ENCODE peak calls at places on chromosomes 5 and 9, in seven cellular contexts. One of them, this sample, is unnamed.

GRCh38 chr9:133950206-133950915 is 41.8 kb downstream of the VAV2 start:
- DNase-seq in stimulated activated CD4-positive, alpha-beta T cell treated with anti-CD3 and anti-CD28 coated beads, Interleukin-2, amount 100 ng/mL, for 48 hours: no peak
- DNase-seq in hepatocyte: no peak
- DNase-seq in kidney glomerular epithelial cell: no peak
- DNase-seq in HEK293T: no peak
- DNase-seq in brain pericyte: no peak
- DNase-seq in GM20000: no peak
- DNase-seq in this sample: peak

GRCh38 chr5:76547242-76547890 is 75.8 kb downstream of the F2RL2 start:
- DNase-seq in stimulated activated CD4-positive, alpha-beta T cell treated with anti-CD3 and anti-CD28 coated beads, Interleukin-2, amount 100 ng/mL, for 48 hours: no peak
- DNase-seq in hepatocyte: peak
- DNase-seq in kidney glomerular epithelial cell: no peak
- DNase-seq in HEK293T: no peak
- DNase-seq in brain pericyte: no peak
- DNase-seq in GM20000: peak
- DNase-seq in this sample: no peak

GRCh38 chr5:94228791-94229190 is 389.6 kb downstream of the KIAA0825 start:
- DNase-seq in stimulated activated CD4-positive, alpha-beta T cell treated with anti-CD3 and anti-CD28 coated beads, Interleukin-2, amount 100 ng/mL, for 48 hours: no peak
- DNase-seq in hepatocyte: peak
- DNase-seq in kidney glomerular epithelial cell: no peak
- DNase-seq in HEK293T: no peak
- DNase-seq in brain pericyte: no peak
- DNase-seq in GM20000: no peak
- DNase-seq in this sample: no peak

GRCh38 chr5:77322406-77322805 is 111.9 kb downstream of the PDE8B start:
- DNase-seq in stimulated activated CD4-positive, alpha-beta T cell treated with anti-CD3 and anti-CD28 coated beads, Interleukin-2, amount 100 ng/mL, for 48 hours: no peak
- DNase-seq in hepatocyte: no peak
- DNase-seq in kidney glomerular epithelial cell: no peak
- DNase-seq in HEK293T: no peak
- DNase-seq in brain pericyte: peak
- DNase-seq in GM20000: no peak
- DNase-seq in this sample: no peak

GRCh38 chr9:3941758-3942157 is 358.1 kb downstream of the GLIS3 start:
- DNase-seq in stimulated activated CD4-positive, alpha-beta T cell treated with anti-CD3 and anti-CD28 coated beads, Interleukin-2, amount 100 ng/mL, for 48 hours: no peak
- DNase-seq in hepatocyte: no peak
- DNase-seq in kidney glomerular epithelial cell: no peak
- DNase-seq in HEK293T: no peak
- DNase-seq in brain pericyte: no peak
- DNase-seq in GM20000: no peak
- DNase-seq in this sample: no peak

GRCh38 chr9:123480096-123480495 is 124.1 kb downstream of the CRB2 start:
- DNase-seq in stimulated activated CD4-positive, alpha-beta T cell treated with anti-CD3 and anti-CD28 coated beads, Interleukin-2, amount 100 ng/mL, for 48 hours: no peak
- DNase-seq in hepatocyte: no peak
- DNase-seq in kidney glomerular epithelial cell: no peak
- DNase-seq in HEK293T: no peak
- DNase-seq in brain pericyte: no peak
- DNase-seq in GM20000: no peak
- DNase-seq in this sample: no peak

GRCh38 chr9:38162332-38162985 is 93.4 kb upstream of the SHB start:
- DNase-seq in stimulated activated CD4-positive, alpha-beta T cell treated with anti-CD3 and anti-CD28 coated beads, Interleukin-2, amount 100 ng/mL, for 48 hours: no peak
- DNase-seq in hepatocyte: no peak
- DNase-seq in kidney glomerular epithelial cell: no peak
- DNase-seq in HEK293T: no peak
- DNase-seq in brain pericyte: no peak
- DNase-seq in GM20000: no peak
- DNase-seq in this sample: no peak

GRCh38 chr5:142639455-142639854 is 46.4 kb downstream of the FGF1 start:
- DNase-seq in stimulated activated CD4-positive, alpha-beta T cell treated with anti-CD3 and anti-CD28 coated beads, Interleukin-2, amount 100 ng/mL, for 48 hours: no peak
- DNase-seq in hepatocyte: no peak
- DNase-seq in kidney glomerular epithelial cell: no peak
- DNase-seq in HEK293T: no peak
- DNase-seq in brain pericyte: no peak
- DNase-seq in GM20000: no peak
- DNase-seq in this sample: no peak

GRCh38 chr5:149737355-149737754 is 7.2 kb downstream of the PPARGC1B start:
- DNase-seq in stimulated activated CD4-positive, alpha-beta T cell treated with anti-CD3 and anti-CD28 coated beads, Interleukin-2, amount 100 ng/mL, for 48 hours: no peak
- DNase-seq in hepatocyte: no peak
- DNase-seq in kidney glomerular epithelial cell: no peak
- DNase-seq in HEK293T: no peak
- DNase-seq in brain pericyte: no peak
- DNase-seq in GM20000: no peak
- DNase-seq in this sample: no peak

GRCh38 chr9:84154320-84154719 is 173.7 kb downstream of the RMI1 start:
- DNase-seq in stimulated activated CD4-positive, alpha-beta T cell treated with anti-CD3 and anti-CD28 coated beads, Interleukin-2, amount 100 ng/mL, for 48 hours: no peak
- DNase-seq in hepatocyte: no peak
- DNase-seq in kidney glomerular epithelial cell: peak
- DNase-seq in HEK293T: no peak
- DNase-seq in brain pericyte: no peak
- DNase-seq in GM20000: no peak
- DNase-seq in this sample: no peak

GRCh38 chr9:99634185-99634584 is 187.5 kb upstream of the NR4A3 start:
- DNase-seq in stimulated activated CD4-positive, alpha-beta T cell treated with anti-CD3 and anti-CD28 coated beads, Interleukin-2, amount 100 ng/mL, for 48 hours: no peak
- DNase-seq in hepatocyte: no peak
- DNase-seq in kidney glomerular epithelial cell: no peak
- DNase-seq in HEK293T: no peak
- DNase-seq in brain pericyte: no peak
- DNase-seq in GM20000: no peak
- DNase-seq in this sample: no peak

GRCh38 chr9:93686127-93686879 is 109.9 kb downstream of the PHF2 start:
- DNase-seq in stimulated activated CD4-positive, alpha-beta T cell treated with anti-CD3 and anti-CD28 coated beads, Interleukin-2, amount 100 ng/mL, for 48 hours: no peak
- DNase-seq in hepatocyte: no peak
- DNase-seq in kidney glomerular epithelial cell: no peak
- DNase-seq in HEK293T: no peak
- DNase-seq in brain pericyte: no peak
- DNase-seq in GM20000: no peak
- DNase-seq in this sample: no peak

GRCh38 chr9:13111778-13112177 is 167.7 kb downstream of the MPDZ start:
- DNase-seq in stimulated activated CD4-positive, alpha-beta T cell treated with anti-CD3 and anti-CD28 coated beads, Interleukin-2, amount 100 ng/mL, for 48 hours: no peak
- DNase-seq in hepatocyte: no peak
- DNase-seq in kidney glomerular epithelial cell: no peak
- DNase-seq in HEK293T: no peak
- DNase-seq in brain pericyte: no peak
- DNase-seq in GM20000: no peak
- DNase-seq in this sample: no peak

GRCh38 chr5:50709471-50709870 is 43.0 kb downstream of the PARP8 start:
- DNase-seq in stimulated activated CD4-positive, alpha-beta T cell treated with anti-CD3 and anti-CD28 coated beads, Interleukin-2, amount 100 ng/mL, for 48 hours: no peak
- DNase-seq in hepatocyte: no peak
- DNase-seq in kidney glomerular epithelial cell: peak
- DNase-seq in HEK293T: no peak
- DNase-seq in brain pericyte: no peak
- DNase-seq in GM20000: no peak
- DNase-seq in this sample: no peak

GRCh38 chr5:145010834-145011233 is 824.3 kb downstream of the PRELID2 start:
- DNase-seq in stimulated activated CD4-positive, alpha-beta T cell treated with anti-CD3 and anti-CD28 coated beads, Interleukin-2, amount 100 ng/mL, for 48 hours: no peak
- DNase-seq in hepatocyte: no peak
- DNase-seq in kidney glomerular epithelial cell: no peak
- DNase-seq in HEK293T: no peak
- DNase-seq in brain pericyte: no peak
- DNase-seq in GM20000: no peak
- DNase-seq in this sample: no peak

GRCh38 chr5:31161772-31162171 is 31.7 kb upstream of the CDH6 start:
- DNase-seq in stimulated activated CD4-positive, alpha-beta T cell treated with anti-CD3 and anti-CD28 coated beads, Interleukin-2, amount 100 ng/mL, for 48 hours: no peak
- DNase-seq in hepatocyte: peak
- DNase-seq in kidney glomerular epithelial cell: peak
- DNase-seq in HEK293T: no peak
- DNase-seq in brain pericyte: no peak
- DNase-seq in GM20000: no peak
- DNase-seq in this sample: no peak

GRCh38 chr5:40406426-40407211 is 273.1 kb upstream of the PTGER4 start:
- DNase-seq in stimulated activated CD4-positive, alpha-beta T cell treated with anti-CD3 and anti-CD28 coated beads, Interleukin-2, amount 100 ng/mL, for 48 hours: no peak
- DNase-seq in hepatocyte: peak
- DNase-seq in kidney glomerular epithelial cell: no peak
- DNase-seq in HEK293T: no peak
- DNase-seq in brain pericyte: no peak
- DNase-seq in GM20000: no peak
- DNase-seq in this sample: no peak

GRCh38 chr9:113621309-113621791 is 157.8 kb downstream of the RGS3 start:
- DNase-seq in stimulated activated CD4-positive, alpha-beta T cell treated with anti-CD3 and anti-CD28 coated beads, Interleukin-2, amount 100 ng/mL, for 48 hours: no peak
- DNase-seq in hepatocyte: peak
- DNase-seq in kidney glomerular epithelial cell: peak
- DNase-seq in HEK293T: no peak
- DNase-seq in brain pericyte: no peak
- DNase-seq in GM20000: no peak
- DNase-seq in this sample: peak

GRCh38 chr5:171484460-171484899 is 65.0 kb downstream of the FGF18 start:
- DNase-seq in stimulated activated CD4-positive, alpha-beta T cell treated with anti-CD3 and anti-CD28 coated beads, Interleukin-2, amount 100 ng/mL, for 48 hours: peak
- DNase-seq in hepatocyte: no peak
- DNase-seq in kidney glomerular epithelial cell: no peak
- DNase-seq in HEK293T: peak
- DNase-seq in brain pericyte: no peak
- DNase-seq in GM20000: peak
- DNase-seq in this sample: no peak

GRCh38 chr9:92247296-92247695 is 46.2 kb downstream of the IARS1 start:
- DNase-seq in stimulated activated CD4-positive, alpha-beta T cell treated with anti-CD3 and anti-CD28 coated beads, Interleukin-2, amount 100 ng/mL, for 48 hours: no peak
- DNase-seq in hepatocyte: peak
- DNase-seq in kidney glomerular epithelial cell: no peak
- DNase-seq in HEK293T: no peak
- DNase-seq in brain pericyte: peak
- DNase-seq in GM20000: no peak
- DNase-seq in this sample: no peak

GRCh38 chr9:110105107-110105506 is 102.9 kb downstream of the C9orf152 start:
- DNase-seq in stimulated activated CD4-positive, alpha-beta T cell treated with anti-CD3 and anti-CD28 coated beads, Interleukin-2, amount 100 ng/mL, for 48 hours: no peak
- DNase-seq in hepatocyte: no peak
- DNase-seq in kidney glomerular epithelial cell: peak
- DNase-seq in HEK293T: no peak
- DNase-seq in brain pericyte: no peak
- DNase-seq in GM20000: no peak
- DNase-seq in this sample: no peak

GRCh38 chr9:88874391-88874790 is 116.9 kb upstream of the S1PR3 start:
- DNase-seq in stimulated activated CD4-positive, alpha-beta T cell treated with anti-CD3 and anti-CD28 coated beads, Interleukin-2, amount 100 ng/mL, for 48 hours: no peak
- DNase-seq in hepatocyte: peak
- DNase-seq in kidney glomerular epithelial cell: no peak
- DNase-seq in HEK293T: no peak
- DNase-seq in brain pericyte: no peak
- DNase-seq in GM20000: no peak
- DNase-seq in this sample: no peak

GRCh38 chr5:61906820-61907219 is 399.2 kb upstream of the KIF2A start:
- DNase-seq in stimulated activated CD4-positive, alpha-beta T cell treated with anti-CD3 and anti-CD28 coated beads, Interleukin-2, amount 100 ng/mL, for 48 hours: no peak
- DNase-seq in hepatocyte: no peak
- DNase-seq in kidney glomerular epithelial cell: no peak
- DNase-seq in HEK293T: no peak
- DNase-seq in brain pericyte: no peak
- DNase-seq in GM20000: no peak
- DNase-seq in this sample: no peak

GRCh38 chr9:129403743-129404620 is 216.9 kb downstream of the C9orf50 start:
- DNase-seq in stimulated activated CD4-positive, alpha-beta T cell treated with anti-CD3 and anti-CD28 coated beads, Interleukin-2, amount 100 ng/mL, for 48 hours: no peak
- DNase-seq in hepatocyte: no peak
- DNase-seq in kidney glomerular epithelial cell: no peak
- DNase-seq in HEK293T: no peak
- DNase-seq in brain pericyte: no peak
- DNase-seq in GM20000: no peak
- DNase-seq in this sample: no peak

GRCh38 chr9:126411225-126411947 is 84.8 kb downstream of the MVB12B start:
- DNase-seq in stimulated activated CD4-positive, alpha-beta T cell treated with anti-CD3 and anti-CD28 coated beads, Interleukin-2, amount 100 ng/mL, for 48 hours: no peak
- DNase-seq in hepatocyte: no peak
- DNase-seq in kidney glomerular epithelial cell: peak
- DNase-seq in HEK293T: no peak
- DNase-seq in brain pericyte: no peak
- DNase-seq in GM20000: peak
- DNase-seq in this sample: no peak

GRCh38 chr5:50593681-50594080 is 72.8 kb upstream of the PARP8 start:
- DNase-seq in stimulated activated CD4-positive, alpha-beta T cell treated with anti-CD3 and anti-CD28 coated beads, Interleukin-2, amount 100 ng/mL, for 48 hours: no peak
- DNase-seq in hepatocyte: no peak
- DNase-seq in kidney glomerular epithelial cell: no peak
- DNase-seq in HEK293T: no peak
- DNase-seq in brain pericyte: no peak
- DNase-seq in GM20000: no peak
- DNase-seq in this sample: no peak

GRCh38 chr5:135491552-135492318 is 39.6 kb upstream of the TIFAB start:
- DNase-seq in stimulated activated CD4-positive, alpha-beta T cell treated with anti-CD3 and anti-CD28 coated beads, Interleukin-2, amount 100 ng/mL, for 48 hours: no peak
- DNase-seq in hepatocyte: peak
- DNase-seq in kidney glomerular epithelial cell: peak
- DNase-seq in HEK293T: no peak
- DNase-seq in brain pericyte: no peak
- DNase-seq in GM20000: no peak
- DNase-seq in this sample: no peak

GRCh38 chr9:112360047-112360804 is 19.7 kb upstream of the HSDL2 start:
- DNase-seq in stimulated activated CD4-positive, alpha-beta T cell treated with anti-CD3 and anti-CD28 coated beads, Interleukin-2, amount 100 ng/mL, for 48 hours: no peak
- DNase-seq in hepatocyte: no peak
- DNase-seq in kidney glomerular epithelial cell: peak
- DNase-seq in HEK293T: no peak
- DNase-seq in brain pericyte: no peak
- DNase-seq in GM20000: no peak
- DNase-seq in this sample: no peak

GRCh38 chr5:29899583-29899982 is 1293.9 kb upstream of the CDH6 start:
- DNase-seq in stimulated activated CD4-positive, alpha-beta T cell treated with anti-CD3 and anti-CD28 coated beads, Interleukin-2, amount 100 ng/mL, for 48 hours: no peak
- DNase-seq in hepatocyte: peak
- DNase-seq in kidney glomerular epithelial cell: no peak
- DNase-seq in HEK293T: no peak
- DNase-seq in brain pericyte: no peak
- DNase-seq in GM20000: no peak
- DNase-seq in this sample: no peak

GRCh38 chr9:116027096-116027495 is 126.5 kb upstream of the PAPPA start:
- DNase-seq in stimulated activated CD4-positive, alpha-beta T cell treated with anti-CD3 and anti-CD28 coated beads, Interleukin-2, amount 100 ng/mL, for 48 hours: no peak
- DNase-seq in hepatocyte: no peak
- DNase-seq in kidney glomerular epithelial cell: peak
- DNase-seq in HEK293T: no peak
- DNase-seq in brain pericyte: no peak
- DNase-seq in GM20000: no peak
- DNase-seq in this sample: no peak

GRCh38 chr5:179407191-179408175 is 62.2 kb upstream of the ADAMTS2 start:
- DNase-seq in stimulated activated CD4-positive, alpha-beta T cell treated with anti-CD3 and anti-CD28 coated beads, Interleukin-2, amount 100 ng/mL, for 48 hours: no peak
- DNase-seq in hepatocyte: peak
- DNase-seq in kidney glomerular epithelial cell: no peak
- DNase-seq in HEK293T: no peak
- DNase-seq in brain pericyte: no peak
- DNase-seq in GM20000: no peak
- DNase-seq in this sample: peak

GRCh38 chr9:125632321-125633115 is 74.5 kb downstream of the MAPKAP1 start:
- DNase-seq in stimulated activated CD4-positive, alpha-beta T cell treated with anti-CD3 and anti-CD28 coated beads, Interleukin-2, amount 100 ng/mL, for 48 hours: no peak
- DNase-seq in hepatocyte: peak
- DNase-seq in kidney glomerular epithelial cell: peak
- DNase-seq in HEK293T: no peak
- DNase-seq in brain pericyte: no peak
- DNase-seq in GM20000: peak
- DNase-seq in this sample: no peak

GRCh38 chr5:82885657-82886389 is 191.4 kb downstream of the TMEM167A start:
- DNase-seq in stimulated activated CD4-positive, alpha-beta T cell treated with anti-CD3 and anti-CD28 coated beads, Interleukin-2, amount 100 ng/mL, for 48 hours: no peak
- DNase-seq in hepatocyte: peak
- DNase-seq in kidney glomerular epithelial cell: peak
- DNase-seq in HEK293T: no peak
- DNase-seq in brain pericyte: no peak
- DNase-seq in GM20000: peak
- DNase-seq in this sample: no peak

GRCh38 chr5:171898379-171898778 is 108.1 kb downstream of the FBXW11 start:
- DNase-seq in stimulated activated CD4-positive, alpha-beta T cell treated with anti-CD3 and anti-CD28 coated beads, Interleukin-2, amount 100 ng/mL, for 48 hours: no peak
- DNase-seq in hepatocyte: no peak
- DNase-seq in kidney glomerular epithelial cell: no peak
- DNase-seq in HEK293T: no peak
- DNase-seq in brain pericyte: no peak
- DNase-seq in GM20000: no peak
- DNase-seq in this sample: no peak

GRCh38 chr5:1037671-1038416 is 29.2 kb downstream of the NKD2 start:
- DNase-seq in stimulated activated CD4-positive, alpha-beta T cell treated with anti-CD3 and anti-CD28 coated beads, Interleukin-2, amount 100 ng/mL, for 48 hours: no peak
- DNase-seq in hepatocyte: no peak
- DNase-seq in kidney glomerular epithelial cell: no peak
- DNase-seq in HEK293T: no peak
- DNase-seq in brain pericyte: no peak
- DNase-seq in GM20000: no peak
- DNase-seq in this sample: peak

GRCh38 chr5:32312194-32312681 is 501 bp downstream of the MTMR12 start:
- DNase-seq in stimulated activated CD4-positive, alpha-beta T cell treated with anti-CD3 and anti-CD28 coated beads, Interleukin-2, amount 100 ng/mL, for 48 hours: peak
- DNase-seq in hepatocyte: peak
- DNase-seq in kidney glomerular epithelial cell: peak
- DNase-seq in HEK293T: peak
- DNase-seq in brain pericyte: no peak
- DNase-seq in GM20000: no peak
- DNase-seq in this sample: peak

This sample was measured in Right ventricle myocardium inferior.